ENCODE peak calls at places on chromosomes 11 and 22, in nine cellular contexts. R is A673; L is stimulated activated CD8-positive, alpha-beta memory T cell treated with anti-CD3 and anti-CD28 coated beads, Interleukin-15, amount 100 ng/mL, for 4 hours; W is AG04450; V is fibroblast of the aortic adventitia; F is AG09319; B is endothelial cell; X is stimulated activated effector memory CD8-positive, alpha-beta T cell treated with anti-CD3 and anti-CD28 coated beads, Interleukin-12 subunit alpha, Interleukin-12 subunit beta, amount 100 ng/mL, for 72 hours; Z is heart left ventricle. O is an unnamed sample.

GRCh38 chr22:39486951-39487825 is 14.9 kb upstream of the MIEF1 start:
- DNase-seq in R (no peak), L (no peak), W (no peak), V (peak), F (no peak), B (no peak), X (no peak), Z (no peak), O (no peak)

GRCh38 chr11:75389276-75389605 is 10.1 kb upstream of the RPS3 start:
- DNase-seq in R (no peak), L (no peak), W (no peak), V (no peak), F (no peak), B (no peak), X (no peak), Z (no peak), O (no peak)

GRCh38 chr11:66595245-66595904 is 2.4 kb downstream of the CCS start:
- DNase-seq in R (peak), L (no peak), W (no peak), V (peak), F (no peak), B (no peak), X (no peak), Z (peak), O (peak)

GRCh38 chr22:38035530-38035885 is 21.7 kb upstream of the PICK1 start:
- DNase-seq in R (no peak), L (no peak), W (no peak), V (no peak), F (no peak), B (no peak), X (no peak), Z (no peak), O (no peak)

GRCh38 chr11:46520971-46521745 is 72.7 kb downstream of the AMBRA1 start:
- DNase-seq in R (peak), L (no peak), W (no peak), V (peak), F (peak), B (no peak), X (no peak), Z (no peak), O (no peak)

GRCh38 chr11:22130462-22131053 is 62.3 kb upstream of the ANO5 start:
- DNase-seq in R (peak), L (no peak), W (no peak), V (no peak), F (no peak), B (no peak), X (no peak), Z (no peak), O (no peak)

GRCh38 chr11:133498969-133499368 is 33.3 kb downstream of the OPCML start:
- DNase-seq in R (no peak), L (no peak), W (no peak), V (no peak), F (no peak), B (no peak), X (no peak), Z (no peak), O (no peak)

GRCh38 chr22:36419177-36419911 is 31.6 kb upstream of the MYH9 start:
- DNase-seq in R (no peak), L (no peak), W (peak), V (peak), F (peak), B (no peak), X (no peak), Z (peak), O (peak)

GRCh38 chr22:26404851-26405357 is 24.2 kb upstream of the ASPHD2 start:
- DNase-seq in R (peak), L (no peak), W (no peak), V (no peak), F (no peak), B (no peak), X (no peak), Z (no peak), O (no peak)

GRCh38 chr11:41622707-41623359 is 163.4 kb upstream of the LRRC4C start:
- DNase-seq in R (no peak), L (no peak), W (no peak), V (no peak), F (no peak), B (no peak), X (no peak), Z (no peak), O (no peak)

GRCh38 chr11:32962016-32962415 is 53.7 kb upstream of the DEPDC7 start:
- DNase-seq in R (no peak), L (no peak), W (no peak), V (no peak), F (no peak), B (no peak), X (no peak), Z (no peak), O (no peak)

GRCh38 chr11:118569670-118570069 is 2.5 kb upstream of the ARCN1 start:
- DNase-seq in R (no peak), L (no peak), W (no peak), V (no peak), F (no peak), B (no peak), X (no peak), Z (no peak), O (no peak)

GRCh38 chr11:113114452-113115027 is 153.3 kb downstream of the NCAM1 start:
- DNase-seq in R (peak), L (no peak), W (no peak), V (peak), F (no peak), B (peak), X (no peak), Z (peak), O (peak)

GRCh38 chr11:20158597-20159257 is 1.5 kb downstream of the DBX1 start:
- DNase-seq in R (peak), L (no peak), W (peak), V (peak), F (no peak), B (peak), X (no peak), Z (peak), O (peak)

GRCh38 chr11:132772712-132773545 is 759.4 kb downstream of the OPCML start:
- DNase-seq in R (peak), L (no peak), W (no peak), V (no peak), F (no peak), B (no peak), X (no peak), Z (no peak), O (no peak)

GRCh38 chr11:130323452-130324448 is 9.0 kb upstream of the ZBTB44 start:
- DNase-seq in R (no peak), L (no peak), W (no peak), V (peak), F (peak), B (no peak), X (no peak), Z (no peak), O (no peak)

GRCh38 chr11:34671946-34672345 is 51.1 kb downstream of the EHF start:
- DNase-seq in R (no peak), L (no peak), W (no peak), V (no peak), F (no peak), B (no peak), X (no peak), Z (no peak), O (no peak)

GRCh38 chr22:29623553-29624169 is 20.2 kb downstream of the NF2 start:
- DNase-seq in R (no peak), L (no peak), W (no peak), V (no peak), F (no peak), B (no peak), X (no peak), Z (no peak), O (no peak)